ENCODE peak calls at places on chromosomes 4 and X, in four cellular contexts. U is HFF-Myc, Z is IMR-90, D is H1. F is an unnamed sample.

GRCh38 chr4:109303141-109303499 is 662 bp upstream of the COL25A1 start:
- DNase-seq in U (no peak), Z (no peak), D (no peak), F (no peak)

GRCh38 chrX:110226931-110227330 is 91.0 kb downstream of the AMMECR1 start:
- DNase-seq in U (no peak), Z (peak), D (no peak), F (no peak)

GRCh38 chr4:100504086-100504874 is 13.5 kb downstream of the EMCN start:
- DNase-seq in U (no peak), Z (no peak), D (peak), F (no peak)

GRCh38 chr4:13492752-13493151 is 8.6 kb upstream of the RAB28 start:
- DNase-seq in U (no peak), Z (no peak), D (no peak), F (no peak)

GRCh38 chr4:159271857-159272256 is 169.0 kb downstream of the RAPGEF2 start:
- DNase-seq in U (no peak), Z (no peak), D (no peak), F (no peak)

GRCh38 chr4:40887690-40888089 is 137.9 kb downstream of the NSUN7 start:
- DNase-seq in U (no peak), Z (peak), D (no peak), F (peak)

GRCh38 chr4:83112678-83113428 is 1.7 kb downstream of the PLAC8 start:
- DNase-seq in U (no peak), Z (peak), D (no peak), F (no peak)

GRCh38 chr4:121706595-121707021 is 9.8 kb upstream of the ANXA5 start:
- DNase-seq in U (no peak), Z (peak), D (no peak), F (no peak)

GRCh38 chr4:80705311-80705710 is 325.2 kb upstream of the BMP3 start:
- DNase-seq in U (no peak), Z (no peak), D (no peak), F (no peak)

GRCh38 chr4:7963691-7964090 is 24.0 kb upstream of the AFAP1 start:
- DNase-seq in U (no peak), Z (no peak), D (no peak), F (no peak)

GRCh38 chr4:171940656-171941055 is 127.5 kb downstream of the GALNTL6 start:
- DNase-seq in U (no peak), Z (no peak), D (no peak), F (no peak)

GRCh38 chr4:3614731-3614980 is 82.4 kb upstream of the LRPAP1 start:
- DNase-seq in U (no peak), Z (no peak), D (no peak), F (no peak)

GRCh38 chr4:37693030-37693429 is 6.9 kb upstream of the RELL1 start:
- DNase-seq in U (no peak), Z (no peak), D (no peak), F (no peak)

GRCh38 chr4:126470862-126471261 is 1156.1 kb downstream of the FAT4 start:
- DNase-seq in U (no peak), Z (peak), D (no peak), F (no peak)

GRCh38 chr4:15478724-15479088 is 9.0 kb downstream of the CC2D2A start:
- DNase-seq in U (no peak), Z (no peak), D (no peak), F (no peak)
- H3K4me3 ChIP-seq in U (peak), Z (no peak), D (no peak), F (no peak)

GRCh38 chrX:19514791-19515614 is at the start of gene MAP3K15:
- DNase-seq in U (no peak), Z (no peak), D (peak), F (no peak)
- TF ChIP-seq CTCF in U (no peak), Z (no peak), D (peak), F (peak)

GRCh38 chr4:168218663-168219062 is 99.9 kb downstream of the DDX60 start:
- DNase-seq in U (no peak), Z (peak), D (no peak), F (peak)

GRCh38 chr4:168221298-168221697 is 97.3 kb downstream of the DDX60 start:
- DNase-seq in U (peak), Z (peak), D (no peak), F (no peak)

GRCh38 chr4:168220893-168221292 is 97.7 kb downstream of the DDX60 start:
- DNase-seq in U (no peak), Z (peak), D (no peak), F (no peak)
- H3K4me3 ChIP-seq in U (no peak), Z (no peak), D (no peak), F (no peak)

GRCh38 chrX:132068405-132068804 is 45.3 kb downstream of the STK26 start:
- DNase-seq in U (no peak), Z (no peak), D (no peak), F (no peak)

DNA sequence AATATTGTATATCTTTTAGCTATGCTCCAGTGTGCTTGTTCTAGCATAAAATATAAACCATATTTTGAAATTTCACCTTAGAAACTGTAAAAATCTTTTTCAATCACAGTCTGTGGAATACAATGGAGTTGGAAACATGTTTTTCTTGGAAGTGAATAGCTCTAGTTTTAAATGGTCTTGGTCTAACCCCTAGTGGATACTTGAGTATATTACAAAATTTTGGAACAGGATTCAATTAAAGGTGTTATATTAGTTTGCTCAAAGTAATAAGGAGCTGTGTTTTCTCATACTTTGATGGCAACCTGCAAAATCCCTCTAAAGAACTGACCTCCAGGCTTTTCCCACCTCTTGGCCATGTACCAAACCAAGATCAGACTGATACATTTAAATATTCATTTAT is 48.2 kb downstream of the STK26 start:
- DNase-seq in U (no peak), Z (no peak), D (no peak), F (no peak)
- TF ChIP-seq CTCF in U (peak), Z (peak), D (no peak), F (no peak)

GRCh38 chr4:15232725-15233597 is 194.9 kb upstream of the C1QTNF7 start:
- DNase-seq in U (no peak), Z (peak), D (no peak), F (peak)
- H3K4me3 ChIP-seq in U (no peak), Z (no peak), D (no peak), F (no peak)

F was measured in AG04449.